ENCODE peak calls at places on chromosome X, in six cellular contexts. G is lower leg skin, X is transverse colon, N is GM13977, K is prostate gland, L is bronchial epithelial cell. A is an unnamed sample.

GRCh38 chrX:13022926-13023325 is 21.5 kb downstream of the FAM9C start:
- DNase-seq in L (no peak), G (no peak), X (no peak), N (peak), K (no peak), A (no peak)

GRCh38 chrX:44344194-44344593 is 722 bp upstream of the EFHC2 start:
- DNase-seq in X (peak), L (peak), N (no peak), K (no peak), G (no peak), A (no peak)

GRCh38 chrX:27565992-27566391 is 24.2 kb upstream of the DCAF8L2 start:
- DNase-seq in K (no peak), N (no peak), G (no peak), L (no peak), X (no peak), A (no peak)

GRCh38 chrX:40333344-40333743 is 235.6 kb upstream of the BCOR start:
- DNase-seq in L (no peak), K (no peak), X (no peak), N (no peak), G (no peak), A (no peak)

GRCh38 chrX:24553016-24553415 is 87.9 kb downstream of the PDK3 start:
- DNase-seq in L (peak), K (no peak), X (no peak), N (no peak), G (no peak), A (no peak)

GRCh38 chrX:130704053-130705038 is 198.7 kb downstream of the ENOX2 start:
- DNase-seq in X (no peak), K (no peak), N (no peak), L (peak), G (no peak), A (no peak)

GRCh38 chrX:8721536-8721935 is 10.4 kb downstream of the ANOS1 start:
- DNase-seq in L (no peak), N (no peak), K (no peak), X (no peak), G (no peak), A (no peak)

GRCh38 chrX:11533211-11533651 is 132.5 kb downstream of the ARHGAP6 start:
- DNase-seq in N (peak), K (peak), X (no peak), G (no peak), L (peak), A (no peak)

GRCh38 chrX:13463608-13464007 is 105.8 kb upstream of the EGFL6 start:
- DNase-seq in X (peak), K (no peak), N (no peak), L (peak), G (no peak), A (no peak)

GRCh38 chrX:97096385-97096784 is 212.7 kb downstream of the RPA4 start:
- DNase-seq in X (no peak), L (no peak), N (no peak), G (no peak), K (no peak), A (no peak)

GRCh38 chrX:106286053-106286650 is 118.0 kb downstream of the PWWP3B start:
- DNase-seq in K (no peak), G (no peak), N (no peak), L (peak), X (no peak), A (no peak)

GRCh38 chrX:7318661-7319060 is 170.7 kb upstream of the PUDP start:
- DNase-seq in X (no peak), N (no peak), K (no peak), L (no peak), G (no peak), A (no peak)

GRCh38 chrX:38891641-38892413 is 90.6 kb downstream of the MID1IP1 start:
- DNase-seq in N (peak), X (no peak), G (no peak), K (no peak), L (peak), A (no peak)

GRCh38 chrX:43560247-43560946 is 95.7 kb upstream of the MAOA start:
- DNase-seq in L (peak), K (no peak), G (no peak), N (no peak), X (peak), A (no peak)

GRCh38 chrX:71604796-71605568 is 13.3 kb downstream of the CXCR3 start:
- DNase-seq in G (peak), L (no peak), X (no peak), K (no peak), N (no peak), A (no peak)

GRCh38 chrX:3820170-3820569 is 106.7 kb upstream of the PRKX start:
- DNase-seq in G (no peak), L (peak), X (no peak), N (no peak), K (no peak), A (no peak)

GRCh38 chrX:3811331-3812311 is 98.2 kb upstream of the PRKX start:
- DNase-seq in K (no peak), X (peak), G (no peak), L (peak), N (peak), A (no peak)

GRCh38 chrX:3815896-3816664 is 102.6 kb upstream of the PRKX start:
- DNase-seq in G (peak), N (peak), X (peak), L (no peak), K (peak), A (peak)
- TF ChIP-seq CTCF in G (no peak), N (no peak), X (no peak), L (no peak), K (no peak), A (no peak)

DNA sequence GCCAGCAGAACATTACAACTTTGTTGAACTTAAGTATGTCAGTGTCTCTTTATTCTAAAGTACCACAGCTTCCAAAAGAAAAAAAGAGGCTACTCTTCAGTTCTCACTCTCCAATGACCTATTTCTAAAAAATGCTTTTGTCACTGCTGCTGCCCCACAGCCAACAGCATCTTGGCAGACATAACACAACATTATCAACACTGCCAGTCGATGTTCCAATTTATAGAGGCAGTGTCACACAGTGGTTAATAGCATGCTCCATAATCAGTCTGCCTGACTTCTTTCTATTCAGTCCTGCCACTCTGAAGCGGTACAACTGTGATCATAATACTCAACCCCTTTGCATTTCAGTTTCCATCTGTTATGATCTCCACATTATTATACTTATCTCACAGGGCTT is 69.2 kb downstream of the PLS3 start:
- DNase-seq in X (no peak), L (no peak), K (no peak), N (no peak), G (no peak), A (no peak)
- TF ChIP-seq CTCF in X (no peak), L (no peak), K (no peak), N (no peak), G (no peak), A (no peak)

DNA sequence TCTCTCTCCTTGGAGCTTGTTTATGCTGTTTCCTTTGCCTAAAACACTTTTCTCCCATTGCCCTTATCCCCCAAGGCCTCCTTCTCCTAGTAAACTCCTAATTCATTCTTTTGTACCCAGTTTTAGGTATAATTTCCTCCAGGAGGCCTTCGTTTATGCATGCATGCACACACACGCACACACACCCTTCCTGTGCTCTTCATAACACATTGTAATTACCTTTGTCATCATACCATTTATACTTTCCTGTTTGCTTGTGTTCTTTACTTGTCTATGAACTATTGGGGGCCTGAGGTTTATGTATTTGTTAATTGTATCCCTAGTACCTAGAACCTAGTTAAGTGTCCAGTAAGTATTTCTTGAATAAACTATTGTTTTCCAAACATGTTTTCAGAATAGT is 45.5 kb downstream of the XIAP start:
- DNase-seq in K (no peak), N (no peak), L (peak), X (no peak), G (no peak), A (no peak)
- TF ChIP-seq CTCF in K (no peak), N (no peak), L (no peak), X (no peak), G (no peak), A (no peak)

GRCh38 chrX:120512222-120512621 is 43.1 kb upstream of the LAMP2 start:
- DNase-seq in G (no peak), K (no peak), L (no peak), N (no peak), X (no peak), A (no peak)

GRCh38 chrX:120517936-120518335 is 42.8 kb downstream of the CUL4B start:
- DNase-seq in X (no peak), K (no peak), N (no peak), L (peak), G (no peak), A (no peak)

GRCh38 chrX:120512627-120513026 is 43.5 kb upstream of the LAMP2 start:
- DNase-seq in L (no peak), G (no peak), N (no peak), X (no peak), K (no peak), A (no peak)

DNA sequence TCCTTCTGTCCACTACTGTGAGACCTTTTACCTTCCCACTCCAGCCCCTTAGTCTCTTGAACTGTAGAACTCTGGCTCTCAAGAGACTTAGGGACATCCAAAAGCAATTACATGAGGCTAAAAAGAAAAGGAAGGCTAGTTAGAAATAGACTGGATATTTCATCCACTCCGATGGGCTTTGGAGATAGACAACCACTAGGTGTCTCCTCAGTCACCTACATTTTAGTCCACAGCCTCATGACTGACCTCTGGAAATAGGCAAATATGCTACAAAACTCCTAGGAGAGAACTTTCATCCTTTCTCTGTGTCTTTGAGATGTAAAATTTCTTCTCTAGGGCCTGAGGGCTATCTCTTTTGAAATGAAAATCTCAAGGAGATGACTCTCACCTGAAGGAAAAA is 45.1 kb upstream of the LAMP2 start:
- DNase-seq in L (peak), K (no peak), X (no peak), G (no peak), N (no peak), A (no peak)
- TF ChIP-seq CTCF in L (peak), K (no peak), X (peak), G (no peak), N (peak), A (peak)

GRCh38 chrX:107470971-107471370 is 21.5 kb downstream of the FRMPD3 start:
- DNase-seq in N (no peak), L (no peak), X (no peak), K (no peak), G (peak), A (no peak)
- TF ChIP-seq CTCF in N (no peak), L (peak), X (no peak), K (no peak), G (no peak), A (no peak)

GRCh38 chrX:118524344-118524743 is 28.7 kb downstream of the DOCK11 start:
- DNase-seq in N (no peak), L (no peak), X (no peak), G (no peak), K (no peak), A (no peak)
- TF ChIP-seq CTCF in N (no peak), L (no peak), X (no peak), G (no peak), K (no peak), A (no peak)

DNA sequence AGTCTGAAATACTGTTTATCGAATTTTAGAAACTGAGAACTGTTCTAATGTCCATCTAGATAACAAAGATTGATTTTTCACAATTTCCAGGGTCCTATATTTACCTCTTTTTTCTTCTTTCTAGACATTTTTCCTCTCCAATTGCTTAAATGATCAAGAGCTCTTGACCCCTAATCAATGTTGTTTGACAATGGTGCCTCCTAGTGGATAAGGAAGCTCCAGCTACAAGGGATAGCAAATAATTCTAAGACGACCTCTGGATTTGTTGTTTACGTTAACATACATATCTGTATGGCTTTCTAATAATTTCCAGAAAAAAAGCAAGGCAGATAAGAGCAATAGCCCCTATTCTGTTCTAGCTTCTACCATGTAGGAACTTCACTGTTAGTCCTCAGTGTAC is 35.8 kb downstream of the GPR82 start:
- DNase-seq in X (no peak), K (no peak), L (peak), N (peak), G (no peak), A (no peak)
- TF ChIP-seq CTCF in X (peak), K (no peak), L (peak), N (peak), G (no peak), A (peak)

DNA sequence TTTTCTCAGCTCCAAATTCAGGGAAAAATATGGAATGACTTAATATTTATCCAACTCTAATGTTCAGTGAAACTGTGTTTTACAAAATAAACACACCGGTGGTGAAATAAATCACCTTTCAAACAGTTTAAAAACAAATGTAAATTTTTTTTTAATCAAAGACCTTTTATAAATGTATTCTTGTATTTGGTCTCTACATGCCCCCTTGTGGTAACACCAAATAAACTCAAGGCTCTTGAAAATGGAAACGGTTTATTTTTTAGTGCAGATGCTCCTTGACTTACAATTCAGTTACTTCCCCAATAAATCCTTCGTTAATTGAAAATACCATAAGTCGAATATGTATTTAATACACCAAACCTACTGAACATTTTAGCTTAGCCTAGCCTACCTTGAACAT is 45.9 kb upstream of the ITM2A start:
- DNase-seq in X (no peak), N (peak), L (peak), K (no peak), G (no peak), A (no peak)
- TF ChIP-seq CTCF in X (peak), N (peak), L (no peak), K (no peak), G (no peak), A (peak)

GRCh38 chrX:45954026-45954425 is 591.2 kb downstream of the ZNF674 start:
- DNase-seq in X (no peak), K (no peak), L (peak), G (no peak), N (no peak), A (no peak)

GRCh38 chrX:45956222-45956867 is 588.9 kb downstream of the ZNF674 start:
- DNase-seq in K (no peak), N (no peak), X (no peak), L (no peak), G (no peak), A (no peak)

DNA sequence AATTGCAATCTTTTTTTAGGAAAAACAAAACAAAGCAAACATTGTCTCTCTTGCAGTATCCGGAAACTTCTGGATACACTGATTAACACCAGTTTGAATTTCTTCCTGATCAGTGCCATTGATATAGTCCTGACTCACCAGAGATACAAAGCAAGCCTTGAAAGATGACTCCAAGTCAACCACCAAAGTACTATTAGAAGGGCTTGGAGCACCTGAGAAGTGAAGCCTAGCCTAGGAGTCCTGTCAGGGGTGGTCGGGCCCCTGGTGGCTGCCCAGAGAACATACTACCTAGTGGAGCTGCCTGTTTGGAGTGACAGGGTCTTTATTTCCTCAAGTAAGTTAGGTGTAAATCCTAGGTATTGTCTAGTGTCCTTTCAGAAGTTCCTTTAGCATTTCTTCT is 593.2 kb downstream of the ZNF674 start:
- DNase-seq in N (no peak), G (no peak), X (no peak), L (peak), K (no peak), A (no peak)
- TF ChIP-seq CTCF in N (no peak), G (no peak), X (no peak), L (no peak), K (no peak), A (no peak)

A was measured in osteocyte.